ENCODE peak calls at places on chromosomes 7 and 10, in seven cellular contexts. One of them, this sample, is unnamed.

GRCh38 chr7:100983451-100984187 is 14.3 kb downstream of the MUC12 start:
- DNase-seq in HCT116: peak
- DNase-seq in A549: peak
- DNase-seq in OCI-LY7: no peak
- DNase-seq in brain microvascular endothelial cell: peak
- DNase-seq in pancreas: no peak
- DNase-seq in stomach: no peak
- DNase-seq in this sample: peak

GRCh38 chr7:127935847-127936376 is 95.3 kb downstream of the LRRC4 start:
- DNase-seq in HCT116: no peak
- DNase-seq in A549: no peak
- DNase-seq in OCI-LY7: peak
- DNase-seq in brain microvascular endothelial cell: no peak
- DNase-seq in pancreas: no peak
- DNase-seq in stomach: no peak
- DNase-seq in this sample: no peak

GRCh38 chr10:3067045-3067858 is at the start of gene PFKP:
- DNase-seq in HCT116: no peak
- DNase-seq in A549: peak
- DNase-seq in OCI-LY7: peak
- DNase-seq in brain microvascular endothelial cell: no peak
- DNase-seq in pancreas: no peak
- DNase-seq in stomach: no peak
- DNase-seq in this sample: no peak

GRCh38 chr10:126640391-126640790 is 30.1 kb downstream of the C10orf90 start:
- DNase-seq in HCT116: no peak
- DNase-seq in A549: no peak
- DNase-seq in OCI-LY7: no peak
- DNase-seq in brain microvascular endothelial cell: no peak
- DNase-seq in pancreas: no peak
- DNase-seq in stomach: no peak
- DNase-seq in this sample: peak

GRCh38 chr10:1089017-1089689 is 33.0 kb downstream of the WDR37 start:
- DNase-seq in HCT116: no peak
- DNase-seq in A549: no peak
- DNase-seq in OCI-LY7: no peak
- DNase-seq in brain microvascular endothelial cell: no peak
- DNase-seq in pancreas: no peak
- DNase-seq in stomach: no peak
- DNase-seq in this sample: no peak

GRCh38 chr7:139709460-139709859 is 68.3 kb downstream of the HIPK2 start:
- DNase-seq in HCT116: no peak
- DNase-seq in A549: no peak
- DNase-seq in OCI-LY7: no peak
- DNase-seq in brain microvascular endothelial cell: no peak
- DNase-seq in pancreas: no peak
- DNase-seq in stomach: peak
- DNase-seq in this sample: no peak

GRCh38 chr10:75762436-75762802 is 331.0 kb downstream of the LRMDA start:
- DNase-seq in HCT116: no peak
- DNase-seq in A549: no peak
- DNase-seq in OCI-LY7: no peak
- DNase-seq in brain microvascular endothelial cell: no peak
- DNase-seq in pancreas: no peak
- DNase-seq in stomach: no peak
- DNase-seq in this sample: no peak

GRCh38 chr10:132488231-132488821 is 49.3 kb upstream of the INPP5A start:
- DNase-seq in HCT116: no peak
- DNase-seq in A549: no peak
- DNase-seq in OCI-LY7: no peak
- DNase-seq in brain microvascular endothelial cell: no peak
- DNase-seq in pancreas: no peak
- DNase-seq in stomach: no peak
- DNase-seq in this sample: no peak

GRCh38 chr10:63502832-63503231 is 18.4 kb upstream of the REEP3 start:
- DNase-seq in HCT116: no peak
- DNase-seq in A549: no peak
- DNase-seq in OCI-LY7: no peak
- DNase-seq in brain microvascular endothelial cell: no peak
- DNase-seq in pancreas: no peak
- DNase-seq in stomach: no peak
- DNase-seq in this sample: no peak
- H3K27ac ChIP-seq in HCT116: no peak
- H3K27ac ChIP-seq in A549: no peak
- H3K27ac ChIP-seq in OCI-LY7: no peak
- H3K27ac ChIP-seq in brain microvascular endothelial cell: no peak
- H3K27ac ChIP-seq in pancreas: no peak
- H3K27ac ChIP-seq in stomach: no peak
- H3K27ac ChIP-seq in this sample: peak

DNA sequence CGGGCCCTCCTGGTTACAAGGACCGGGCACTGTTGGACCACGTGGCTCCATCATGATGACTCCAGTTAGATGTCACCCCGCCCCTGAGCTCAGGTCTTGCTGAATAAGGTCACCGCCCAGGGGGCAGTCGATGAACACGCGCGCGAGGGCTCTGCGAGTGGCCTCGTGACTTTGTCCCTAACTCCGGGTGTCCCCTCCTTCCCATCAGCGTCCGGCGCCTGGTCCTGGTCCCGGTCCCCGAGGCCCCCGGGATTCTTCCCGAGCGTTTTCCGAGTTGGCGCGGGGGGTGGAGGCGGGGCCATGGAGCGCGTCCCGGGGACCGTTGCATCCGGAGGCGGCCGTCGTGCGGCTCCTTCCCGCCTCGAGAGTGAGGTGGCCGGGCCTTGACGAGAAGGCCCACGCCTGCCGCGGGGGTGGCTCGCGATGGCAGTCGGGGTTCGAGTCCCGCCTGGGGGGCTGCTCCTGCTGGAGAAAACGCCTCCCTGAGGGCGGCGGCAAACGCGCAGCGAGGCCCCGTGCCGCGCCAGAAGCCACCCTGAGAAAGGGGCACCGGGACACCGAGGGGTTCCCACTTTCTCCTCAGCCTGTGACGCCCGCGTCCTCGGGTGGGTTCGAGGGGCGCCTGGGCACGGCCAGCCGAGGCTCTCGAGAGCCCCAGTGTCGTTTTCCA is 569 bp upstream of the NPTX2 start:
- DNase-seq in HCT116: no peak
- DNase-seq in A549: no peak
- DNase-seq in OCI-LY7: no peak
- DNase-seq in brain microvascular endothelial cell: no peak
- DNase-seq in pancreas: peak
- DNase-seq in stomach: no peak
- DNase-seq in this sample: no peak
- H3K27ac ChIP-seq in HCT116: no peak
- H3K27ac ChIP-seq in A549: no peak
- H3K27ac ChIP-seq in OCI-LY7: no peak
- H3K27ac ChIP-seq in brain microvascular endothelial cell: no peak
- H3K27ac ChIP-seq in pancreas: no peak
- H3K27ac ChIP-seq in stomach: no peak
- H3K27ac ChIP-seq in this sample: no peak

GRCh38 chr7:1999278-1999984 is 233.3 kb downstream of the MAD1L1 start:
- DNase-seq in HCT116: no peak
- DNase-seq in A549: no peak
- DNase-seq in OCI-LY7: no peak
- DNase-seq in brain microvascular endothelial cell: no peak
- DNase-seq in pancreas: no peak
- DNase-seq in stomach: no peak
- DNase-seq in this sample: no peak
- H3K27ac ChIP-seq in HCT116: no peak
- H3K27ac ChIP-seq in A549: no peak
- H3K27ac ChIP-seq in OCI-LY7: no peak
- H3K27ac ChIP-seq in brain microvascular endothelial cell: no peak
- H3K27ac ChIP-seq in pancreas: no peak
- H3K27ac ChIP-seq in stomach: no peak
- H3K27ac ChIP-seq in this sample: no peak

GRCh38 chr7:14598978-14599377 is 303.6 kb downstream of the DGKB start:
- DNase-seq in HCT116: no peak
- DNase-seq in A549: no peak
- DNase-seq in OCI-LY7: no peak
- DNase-seq in brain microvascular endothelial cell: peak
- DNase-seq in pancreas: no peak
- DNase-seq in stomach: no peak
- DNase-seq in this sample: no peak

GRCh38 chr7:14600766-14601367 is 301.7 kb downstream of the DGKB start:
- DNase-seq in HCT116: no peak
- DNase-seq in A549: no peak
- DNase-seq in OCI-LY7: no peak
- DNase-seq in brain microvascular endothelial cell: no peak
- DNase-seq in pancreas: no peak
- DNase-seq in stomach: no peak
- DNase-seq in this sample: no peak

DNA sequence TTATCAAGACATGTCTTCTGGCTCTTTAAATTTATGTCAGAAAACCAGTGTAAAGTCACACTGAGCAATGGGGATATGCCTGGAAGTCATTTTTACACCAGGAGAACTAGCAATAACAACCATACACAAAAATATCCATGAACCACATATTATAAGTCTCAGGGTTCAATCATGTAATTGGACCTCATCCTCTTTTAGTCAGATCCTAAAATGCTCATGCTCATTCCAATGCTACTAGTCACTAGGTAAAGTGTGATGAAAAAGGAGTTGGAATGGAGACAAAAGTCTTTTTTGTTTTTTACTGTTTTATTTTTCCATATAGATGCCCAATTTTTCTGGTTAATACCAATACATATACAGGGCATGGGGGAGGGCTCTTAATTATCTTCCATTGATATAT is 306.1 kb downstream of the DGKB start:
- DNase-seq in HCT116: no peak
- DNase-seq in A549: no peak
- DNase-seq in OCI-LY7: no peak
- DNase-seq in brain microvascular endothelial cell: peak
- DNase-seq in pancreas: no peak
- DNase-seq in stomach: no peak
- DNase-seq in this sample: no peak
- H3K27ac ChIP-seq in HCT116: no peak
- H3K27ac ChIP-seq in A549: no peak
- H3K27ac ChIP-seq in OCI-LY7: no peak
- H3K27ac ChIP-seq in brain microvascular endothelial cell: no peak
- H3K27ac ChIP-seq in pancreas: no peak
- H3K27ac ChIP-seq in stomach: no peak
- H3K27ac ChIP-seq in this sample: no peak

This sample was measured in epithelial cell of prostate.